ENCODE peak calls at places on chromosomes 4 and X, in ten cellular contexts. J is AG08396, T is COR-L47, H is ELF-1, Q is fibroblast of the conjunctiva, R is Ammon's horn, N is amygdala, F is nephron progenitor cell, Y is NCI-H345, G is caudate nucleus. S is an unnamed sample.

GRCh38 chr4:133149932-133150642 is 993 bp downstream of the PCDH10 start:
- DNase-seq in R (no peak), N (no peak), Y (peak), T (no peak), F (no peak), G (no peak), Q (no peak), H (peak), J (no peak), S (no peak)

GRCh38 chr4:140151700-140152014 is 2.3 kb downstream of the MAML3 start:
- DNase-seq in H (peak), J (peak), G (peak), Q (no peak), F (peak), N (peak), Y (peak), R (peak), T (peak), S (peak)

GRCh38 chrX:36856849-36857248 is 151.3 kb upstream of the FAM47C start:
- DNase-seq in T (peak), Y (no peak), J (no peak), H (no peak), F (no peak), R (no peak), N (no peak), G (no peak), Q (no peak), S (no peak)

GRCh38 chr4:10619220-10619619 is 65.3 kb downstream of the CLNK start:
- DNase-seq in F (no peak), Y (peak), T (peak), Q (peak), G (no peak), N (no peak), R (no peak), H (peak), J (no peak), S (peak)

GRCh38 chrX:15269120-15269519 is 763 bp downstream of the ASB9 start:
- DNase-seq in R (no peak), G (no peak), T (no peak), Y (peak), N (no peak), H (no peak), Q (no peak), F (no peak), J (no peak), S (no peak)

GRCh38 chr4:153233761-153234371 is 29.6 kb downstream of the TRIM2 start:
- DNase-seq in R (no peak), Y (peak), H (no peak), J (peak), G (no peak), F (no peak), T (no peak), N (no peak), Q (peak), S (no peak)

GRCh38 chr4:87427518-87427868 is 5.1 kb downstream of the NUDT9 start:
- DNase-seq in J (no peak), T (no peak), R (no peak), G (no peak), N (no peak), F (no peak), H (no peak), Y (no peak), Q (no peak), S (no peak)

GRCh38 chr4:15457401-15458201 is 12.1 kb upstream of the CC2D2A start:
- DNase-seq in R (peak), T (peak), N (no peak), Q (peak), F (no peak), J (peak), H (peak), G (peak), Y (peak), S (no peak)

GRCh38 chrX:39772057-39772832 is 325.5 kb downstream of the BCOR start:
- DNase-seq in Q (no peak), Y (peak), H (peak), R (peak), N (no peak), F (peak), T (no peak), G (peak), J (no peak), S (no peak)

GRCh38 chr4:113469023-113469390 is 292.5 kb downstream of the CAMK2D start:
- DNase-seq in N (no peak), T (no peak), H (no peak), J (no peak), Q (no peak), Y (no peak), G (no peak), F (no peak), R (no peak), S (no peak)

GRCh38 chr4:1604181-1604705 is 79.9 kb downstream of the FAM53A start:
- DNase-seq in T (no peak), N (no peak), H (no peak), Q (no peak), G (no peak), J (no peak), F (no peak), Y (no peak), R (no peak), S (no peak)

GRCh38 chr4:113512880-113513279 is 248.7 kb downstream of the CAMK2D start:
- DNase-seq in Q (no peak), N (no peak), F (no peak), J (no peak), R (no peak), Y (no peak), T (no peak), G (no peak), H (no peak), S (no peak)

GRCh38 chrX:133454525-133455323 is 39.4 kb upstream of the GPC4 start:
- DNase-seq in Q (no peak), T (no peak), Y (no peak), G (no peak), H (peak), F (no peak), R (no peak), J (no peak), N (no peak), S (no peak)

GRCh38 chrX:104445591-104445990 is 120.4 kb upstream of the IL1RAPL2 start:
- DNase-seq in F (no peak), H (no peak), Y (no peak), G (no peak), Q (no peak), N (no peak), T (no peak), J (no peak), R (no peak), S (no peak)

GRCh38 chrX:124240422-124240821 is 92.0 kb upstream of the TEX13D start:
- DNase-seq in F (no peak), N (no peak), G (no peak), Q (no peak), Y (no peak), H (no peak), R (no peak), J (no peak), T (no peak), S (no peak)